ENCODE peak calls at places on chromosome 11, in nine cellular contexts. K, W, L, H, C, E, Q, N and A are unnamed samples.

GRCh38 chr11:61514050-61514917 is 5.7 kb downstream of the LRRC10B start:
- DNase-seq in K (no peak), W (no peak), L (no peak), H (no peak), C (no peak), E (no peak), Q (no peak), N (no peak), A (no peak)

GRCh38 chr11:441418-442274 is at the start of gene ANO9:
- DNase-seq in K (no peak), W (no peak), L (peak; percentile 71), H (no peak), C (peak; percentile 11), E (peak; percentile 90), Q (peak; percentile 23), N (no peak), A (no peak)

GRCh38 chr11:66068923-66069714 is 953 bp upstream of the PACS1 start:
- DNase-seq in K (peak; percentile 38), W (peak; percentile 27), L (peak; percentile 66), H (no peak), C (peak; percentile 24), E (no peak), Q (no peak), N (no peak), A (peak; percentile 54)

GRCh38 chr11:27754035-27755017 is 54.1 kb upstream of the BDNF start:
- DNase-seq in K (peak; percentile 63), W (no peak), L (peak; percentile 94), H (no peak), C (no peak), E (no peak), Q (no peak), N (no peak), A (no peak)

GRCh38 chr11:33646629-33647028 is 54.0 kb downstream of the C11orf91 start:
- DNase-seq in K (peak; percentile 46), W (no peak), L (no peak), H (no peak), C (no peak), E (no peak), Q (no peak), N (no peak), A (no peak)

GRCh38 chr11:43649501-43649900 is 31.0 kb upstream of the HSD17B12 start:
- DNase-seq in K (no peak), W (no peak), L (no peak), H (no peak), C (no peak), E (no peak), Q (no peak), N (no peak), A (no peak)

GRCh38 chr11:6319001-6319878 is 1.1 kb downstream of the CAVIN3 start:
- DNase-seq in K (no peak), W (no peak), L (peak; percentile 36), H (no peak), C (no peak), E (peak; percentile 56), Q (no peak), N (no peak), A (no peak)

GRCh38 chr11:76978239-76978638 is 56.0 kb upstream of the B3GNT6 start:
- DNase-seq in K (no peak), W (no peak), L (no peak), H (no peak), C (no peak), E (no peak), Q (no peak), N (no peak), A (no peak)

GRCh38 chr11:94909371-94909820 is 64.0 kb downstream of the CWC15 start:
- DNase-seq in K (no peak), W (no peak), L (peak; percentile 44), H (no peak), C (no peak), E (no peak), Q (no peak), N (no peak), A (no peak)

GRCh38 chr11:106304274-106304673 is 226.8 kb downstream of the AASDHPPT start:
- DNase-seq in K (no peak), W (no peak), L (peak; percentile 72), H (no peak), C (no peak), E (no peak), Q (no peak), N (no peak), A (no peak)

GRCh38 chr11:129767827-129768226 is 47.8 kb upstream of the TMEM45B start:
- DNase-seq in K (no peak), W (no peak), L (peak; percentile 68), H (no peak), C (no peak), E (no peak), Q (no peak), N (no peak), A (no peak)

GRCh38 chr11:120524536-120525085 is 13.1 kb downstream of the GRIK4 start:
- DNase-seq in K (no peak), W (no peak), L (no peak), H (no peak), C (no peak), E (no peak), Q (no peak), N (no peak), A (no peak)

GRCh38 chr11:26846222-26846621 is 124.4 kb upstream of the SLC5A12 start:
- DNase-seq in K (no peak), W (no peak), L (peak; percentile 71), H (no peak), C (no peak), E (no peak), Q (no peak), N (no peak), A (no peak)

GRCh38 chr11:3907590-3907989 is 52.1 kb downstream of the STIM1 start:
- DNase-seq in K (no peak), W (no peak), L (no peak), H (no peak), C (no peak), E (no peak), Q (no peak), N (no peak), A (no peak)